ENCODE peak calls at places on chromosomes 13 and 19, in five cellular contexts. O is H1, U is neuronal stem cell, F is IMR-90, Q is mesendoderm. H is an unnamed sample.

GRCh38 chr13:96491103-96491502 is 401.2 kb downstream of the HS6ST3 start:
- DNase-seq in F (no peak), Q (no peak), O (no peak), U (no peak), H (no peak)

GRCh38 chr19:366951-367350 is 22.4 kb upstream of the MIER2 start:
- DNase-seq in F (no peak), U (no peak), Q (no peak), O (no peak), H (peak; percentile 11)

GRCh38 chr19:34260771-34261173 is 6.4 kb downstream of the GARRE1 start:
- DNase-seq in U (no peak), O (no peak), F (peak; percentile 43), Q (peak; percentile 62), H (peak; percentile 44)

GRCh38 chr19:35404879-35405622 is 34.2 kb downstream of the GPR42 start:
- DNase-seq in O (no peak), Q (peak; percentile 97), F (peak; percentile 92), U (peak; percentile 17), H (no peak)

GRCh38 chr19:15280915-15281683 is 48.9 kb upstream of the EPHX3 start:
- DNase-seq in O (no peak), Q (peak; percentile 66), F (peak; percentile 89), U (peak; percentile 81), H (no peak)

GRCh38 chr13:21231426-21231945 is 55.0 kb downstream of the MRPL57 start:
- DNase-seq in Q (no peak), U (no peak), O (no peak), F (no peak), H (no peak)

GRCh38 chr13:98014766-98015165 is 61.3 kb downstream of the IPO5 start:
- DNase-seq in Q (no peak), F (peak; percentile 93), U (no peak), O (no peak), H (no peak)

GRCh38 chr13:113802090-113802531 is 43.1 kb downstream of the TMEM255B start:
- DNase-seq in Q (peak; percentile 89), F (peak; percentile 72), O (peak; percentile 81), U (peak; percentile 30), H (peak; percentile 85)

GRCh38 chr19:1690570-1691307 is 38.3 kb upstream of the TCF3 start:
- DNase-seq in F (no peak), U (peak; percentile 57), Q (peak; percentile 78), O (peak; percentile 98), H (peak; percentile 87)

GRCh38 chr19:40503300-40503699 is 36.5 kb downstream of the SPTBN4 start:
- DNase-seq in Q (peak; percentile 47), O (no peak), F (no peak), U (no peak), H (peak; percentile 41)

GRCh38 chr19:40594251-40594650 is 6.9 kb upstream of the LTBP4 start:
- DNase-seq in U (no peak), Q (peak; percentile 73), O (peak; percentile 55), F (no peak), H (no peak)

GRCh38 chr19:13869324-13869723 is 7.6 kb upstream of the NANOS3 start:
- DNase-seq in U (no peak), F (no peak), O (no peak), Q (no peak), H (no peak)

GRCh38 chr19:52214241-52214640 is 24.4 kb downstream of the PPP2R1A start:
- DNase-seq in F (peak; percentile 10), Q (no peak), O (no peak), U (no peak), H (no peak)

GRCh38 chr13:60379837-60380236 is 17.2 kb upstream of the TDRD3 start:
- DNase-seq in Q (no peak), O (no peak), U (no peak), F (no peak), H (no peak)

GRCh38 chr13:25967144-25967543 is 84.7 kb downstream of the SHISA2 start:
- DNase-seq in F (no peak), Q (no peak), O (no peak), U (no peak), H (no peak)

GRCh38 chr13:74929436-74929835 is 552.5 kb downstream of the TBC1D4 start:
- DNase-seq in U (no peak), F (no peak), Q (no peak), O (no peak), H (no peak)

GRCh38 chr13:77514336-77514726 is 21.2 kb upstream of the SCEL start:
- DNase-seq in Q (no peak), O (no peak), F (no peak), U (no peak), H (no peak)

GRCh38 chr13:97258801-97259200 is 36.7 kb downstream of the MBNL2 start:
- DNase-seq in Q (peak; percentile 42), O (peak; percentile 23), U (no peak), F (peak; percentile 64), H (no peak)

GRCh38 chr13:42405665-42406390 is 133.9 kb downstream of the AKAP11 start:
- DNase-seq in O (no peak), Q (no peak), U (no peak), F (peak; percentile 8), H (no peak)

GRCh38 chr13:47220453-47221150 is 323.7 kb upstream of the HTR2A start:
- DNase-seq in F (peak; percentile 23), Q (no peak), U (no peak), O (no peak), H (peak; percentile 31)

GRCh38 chr13:52004508-52005183 is 6.6 kb downstream of the ATP7B start:
- DNase-seq in Q (no peak), F (no peak), U (no peak), O (no peak), H (no peak)

GRCh38 chr13:102856603-102857002 is 10.8 kb downstream of the ERCC5 start:
- DNase-seq in F (no peak), O (no peak), U (no peak), Q (no peak), H (no peak)

DNA sequence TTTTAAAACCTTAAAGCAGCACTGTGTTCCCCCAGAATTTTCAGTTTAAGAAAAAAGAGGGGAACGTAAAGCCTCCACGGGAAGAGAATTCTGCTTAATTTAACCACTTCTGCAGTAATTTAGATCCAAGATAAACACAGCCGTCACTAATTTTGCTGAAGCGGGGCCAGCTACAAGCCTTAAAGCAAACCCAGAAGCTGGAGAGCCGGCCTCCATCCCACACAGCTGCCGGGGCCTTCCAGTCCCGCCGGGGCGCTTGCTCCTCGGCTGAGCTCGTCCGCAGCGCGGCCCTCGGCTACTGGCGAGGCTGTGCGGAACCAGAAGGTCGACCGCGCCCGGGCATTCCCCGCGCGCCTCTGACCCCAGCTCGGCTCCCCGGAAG is 967 bp downstream of the ANKRD10 start:
- DNase-seq in O (no peak), U (no peak), F (no peak), Q (no peak), H (no peak)
- H3K4ac ChIP-seq in O (no peak overlapping the region), U (no peak overlapping the region), F (peak overlapping the region; percentile 32), Q (peak overlapping the region; percentile 91), H (no peak overlapping the region)

DNA sequence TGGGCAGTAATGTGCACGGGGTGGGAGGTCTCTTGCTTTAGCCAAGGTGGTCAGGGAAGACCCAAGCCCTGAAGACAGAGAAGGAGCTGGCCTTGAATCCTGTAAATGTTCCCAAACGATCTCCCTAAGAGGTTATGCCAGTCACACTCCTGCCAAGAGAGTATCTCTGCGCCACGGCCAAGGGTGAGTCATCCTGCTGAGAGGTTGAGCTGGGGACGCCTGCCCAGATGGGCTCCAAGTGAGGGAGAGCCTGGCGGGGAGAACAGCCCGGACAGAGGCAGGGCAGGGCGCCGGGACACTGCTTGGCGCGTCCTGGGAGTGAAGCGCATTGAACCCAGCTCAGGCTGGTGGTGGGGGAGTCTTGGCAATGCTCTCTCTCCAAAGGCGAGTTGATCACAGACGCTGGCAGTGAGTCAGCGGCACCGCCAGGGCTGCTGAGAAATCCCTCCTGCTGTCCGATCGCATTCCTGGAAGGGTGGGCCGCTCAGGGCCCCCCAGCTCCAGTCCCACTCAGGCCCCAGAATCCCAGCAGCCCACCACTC is 16.4 kb downstream of the SULT2B1 start:
- DNase-seq in Q (peak; percentile 88), F (peak; percentile 88), O (peak; percentile 68), U (no peak), H (peak; percentile 76)
- H3K4ac ChIP-seq in Q (no peak overlapping the region), F (peak overlapping the region; percentile 80), O (no peak overlapping the region), U (no peak overlapping the region), H (no peak overlapping the region)

GRCh38 chr19:5372572-5373200 is 32.1 kb upstream of the PTPRS start:
- DNase-seq in F (no peak), Q (no peak), U (no peak), O (no peak), H (no peak)
- H3K4ac ChIP-seq in F (no peak overlapping the region), Q (no peak overlapping the region), U (no peak overlapping the region), O (no peak overlapping the region), H (no peak overlapping the region)

GRCh38 chr13:110130431-110130830 is 176.5 kb downstream of the COL4A1 start:
- DNase-seq in O (no peak), Q (no peak), F (no peak), U (no peak), H (no peak)

GRCh38 chr13:110133425-110134235 is 173.3 kb downstream of the COL4A1 start:
- DNase-seq in O (no peak), U (no peak), F (no peak), Q (peak; percentile 47), H (no peak)

GRCh38 chr13:110132178-110132975 is 174.6 kb downstream of the COL4A1 start:
- DNase-seq in U (no peak), Q (no peak), F (peak; percentile 50), O (no peak), H (no peak)

GRCh38 chr13:110129539-110130186 is 177.3 kb downstream of the COL4A1 start:
- DNase-seq in Q (no peak), F (no peak), O (no peak), U (no peak), H (no peak)

DNA sequence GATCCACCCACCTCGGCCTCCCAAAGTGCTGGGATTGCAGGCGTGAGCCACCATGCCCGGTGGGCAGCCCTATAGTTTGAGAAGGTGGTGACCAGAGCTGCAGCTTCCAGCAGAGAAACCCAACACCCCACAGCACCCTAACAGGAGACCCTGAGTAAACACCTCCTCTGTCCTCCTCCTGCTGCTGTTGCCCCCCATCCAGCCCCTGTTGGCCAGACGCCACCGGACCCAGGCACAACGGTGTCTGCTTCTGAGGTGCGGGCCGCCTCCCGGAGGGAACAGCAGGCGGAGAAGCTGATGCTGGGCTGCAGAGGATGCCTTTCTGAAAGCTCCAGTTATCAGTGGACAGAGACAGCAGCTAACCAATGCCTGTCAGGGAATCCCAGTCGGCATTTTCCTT is 175.5 kb downstream of the COL4A1 start:
- DNase-seq in O (no peak), F (no peak), Q (no peak), U (no peak), H (no peak)
- H3K4ac ChIP-seq in O (no peak overlapping the region), F (no peak overlapping the region), Q (no peak overlapping the region), U (no peak overlapping the region), H (no peak overlapping the region)

H was measured in H9.